ENCODE peak calls at places on chromosomes 1 and 21, in four cellular contexts. R is K562, W is H1, C is HepG2. M is an unnamed sample.

GRCh38 chr1:93905734-93906133 is 3.5 kb downstream of the GCLM start:
- DNase-seq in W (no peak), R (no peak), C (peak; percentile 67), M (no peak)

GRCh38 chr1:54559111-54559548 is 11.1 kb downstream of the ACOT11 start:
- DNase-seq in R (no peak), C (no peak), W (no peak), M (no peak)

GRCh38 chr1:206141996-206142395 is 24.8 kb upstream of the AVPR1B start:
- DNase-seq in W (no peak), R (no peak), C (no peak), M (no peak)

GRCh38 chr1:187013582-187014200 is 184.9 kb downstream of the PLA2G4A start:
- DNase-seq in C (no peak), W (no peak), R (no peak), M (no peak)

GRCh38 chr1:87156124-87156523 is 172.6 kb upstream of the LMO4 start:
- DNase-seq in R (no peak), W (no peak), C (no peak), M (no peak)

GRCh38 chr1:7386226-7387052 is 384.7 kb upstream of the VAMP3 start:
- DNase-seq in W (peak; percentile 26), R (no peak), C (no peak), M (no peak)

GRCh38 chr21:38917045-38917774 is 111.5 kb downstream of the ETS2 start:
- DNase-seq in W (no peak), C (peak; percentile 94), R (no peak), M (no peak)

GRCh38 chr1:101308001-101308659 is 71.3 kb downstream of the S1PR1 start:
- DNase-seq in W (no peak), R (no peak), C (no peak), M (no peak)

GRCh38 chr1:188670837-188671236 is 1806.8 kb downstream of the BRINP3 start:
- DNase-seq in R (no peak), W (no peak), C (peak; percentile 4), M (peak; percentile 66)

GRCh38 chr1:69157046-69157756 is 410.5 kb upstream of the LRRC7 start:
- DNase-seq in W (no peak), C (no peak), R (no peak), M (no peak)

GRCh38 chr1:214400136-214400535 is 119.2 kb downstream of the SMYD2 start:
- DNase-seq in R (no peak), C (no peak), W (peak; percentile 8), M (no peak)
- TF ChIP-seq FOSL1 in R (no peak), C (no peak), W (no peak), M (no peak)

GRCh38 chr1:9278114-9278513 is 14.6 kb upstream of the SPSB1 start:
- DNase-seq in R (no peak), C (no peak), W (no peak), M (no peak)

GRCh38 chr1:9278585-9279153 is 14.0 kb upstream of the SPSB1 start:
- DNase-seq in C (no peak), R (no peak), W (no peak), M (no peak)

GRCh38 chr1:9273177-9273576 is 19.5 kb upstream of the SPSB1 start:
- DNase-seq in C (no peak), W (no peak), R (no peak), M (no peak)

GRCh38 chr1:9275161-9275560 is 17.5 kb upstream of the SPSB1 start:
- DNase-seq in W (no peak), R (no peak), C (no peak), M (no peak)

DNA sequence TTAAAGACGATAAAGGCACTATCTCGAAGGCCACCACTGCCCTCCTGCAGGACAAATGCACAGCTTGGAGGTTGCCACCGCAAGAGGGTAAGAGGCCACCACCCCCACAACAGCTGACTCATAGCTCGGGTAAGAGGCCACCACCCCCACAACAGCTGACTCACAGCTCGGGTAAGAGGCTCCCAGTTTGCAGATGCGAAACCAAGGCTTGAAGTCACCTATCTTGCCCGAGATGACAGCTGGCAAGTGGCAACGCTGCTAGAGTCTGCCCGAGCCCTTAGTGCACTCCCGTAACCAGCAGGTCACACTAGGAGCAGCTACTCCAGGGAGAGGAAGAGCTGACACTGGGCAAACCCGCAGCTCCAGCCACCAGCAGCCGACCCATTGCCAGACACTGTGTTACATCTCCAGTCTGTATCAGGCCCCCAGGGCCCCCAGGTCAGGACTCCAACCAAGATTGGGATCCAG is 17.1 kb upstream of the SPSB1 start:
- DNase-seq in C (peak; percentile 46), R (peak; percentile 73), W (no peak), M (peak; percentile 42)
- TF ChIP-seq FOSL1 in C (no peak), R (peak; percentile 92), W (no peak), M (peak; percentile 79)

DNA sequence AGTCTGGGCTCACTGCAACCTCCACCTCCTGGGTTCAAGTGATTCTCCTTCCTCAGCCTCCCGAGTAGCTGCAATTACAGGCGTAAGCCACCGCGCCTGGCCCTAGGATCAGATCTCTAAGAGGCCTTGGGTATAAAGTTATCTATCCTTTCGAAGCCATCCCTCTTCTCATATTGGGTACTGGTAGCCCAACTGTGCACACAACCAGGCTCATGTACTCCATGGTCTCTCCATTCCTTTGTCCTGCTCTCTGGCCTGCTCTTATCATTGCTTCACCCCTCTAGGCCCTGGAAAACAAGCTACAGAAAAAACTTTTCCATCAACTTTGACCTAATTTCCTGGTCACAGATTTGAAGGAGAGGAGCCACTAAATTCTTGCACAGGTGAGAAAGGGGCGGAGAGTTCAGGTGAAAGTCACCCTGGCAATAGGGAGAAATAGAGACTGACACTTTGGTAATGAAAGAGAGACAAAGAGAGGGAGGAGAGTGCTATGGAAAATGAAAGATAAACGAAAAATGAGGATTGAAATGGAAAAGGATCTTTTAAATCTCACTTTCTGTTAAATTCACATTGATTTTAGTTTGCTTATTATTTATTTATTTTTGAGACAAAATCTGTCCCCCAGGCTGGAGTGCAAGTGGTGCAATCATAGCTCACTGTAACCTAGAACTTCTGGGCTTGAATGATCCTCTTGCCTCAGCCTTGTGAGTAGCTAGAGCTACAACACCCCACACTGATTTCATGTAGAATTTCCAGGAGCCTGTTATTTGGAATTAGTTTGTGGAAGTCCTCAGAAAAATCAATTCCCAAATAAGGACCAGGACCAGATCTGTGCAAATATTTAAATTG is 5.9 kb downstream of the TXNIP start:
- DNase-seq in C (peak; percentile 58), R (no peak), W (no peak), M (no peak)
- TF ChIP-seq FOSL1 in C (no peak), R (no peak), W (no peak), M (no peak)

GRCh38 chr1:172612478-172612877 is 46.4 kb upstream of the FASLG start:
- DNase-seq in C (no peak), R (no peak), W (no peak), M (no peak)

GRCh38 chr1:172616646-172617045 is 42.3 kb upstream of the FASLG start:
- DNase-seq in R (no peak), W (no peak), C (no peak), M (no peak)

GRCh38 chr1:172608098-172608601 is 50.8 kb upstream of the FASLG start:
- DNase-seq in W (no peak), C (no peak), R (no peak), M (no peak)

GRCh38 chr1:172609528-172609927 is 49.4 kb upstream of the FASLG start:
- DNase-seq in W (no peak), R (no peak), C (peak; percentile 6), M (no peak)

GRCh38 chr1:172613294-172613693 is 45.6 kb upstream of the FASLG start:
- DNase-seq in R (no peak), C (peak; percentile 44), W (no peak), M (no peak)
- TF ChIP-seq FOSL1 in R (no peak), C (no peak), W (no peak), M (no peak)

GRCh38 chr1:24905355-24905978 is 24.6 kb downstream of the RUNX3 start:
- DNase-seq in C (no peak), R (no peak), W (peak; percentile 47), M (no peak)

GRCh38 chr1:24903011-24903461 is 27.0 kb downstream of the RUNX3 start:
- DNase-seq in C (no peak), R (no peak), W (peak; percentile 39), M (no peak)

GRCh38 chr1:24904731-24905354 is 25.2 kb downstream of the RUNX3 start:
- DNase-seq in R (no peak), C (no peak), W (peak; percentile 44), M (no peak)

GRCh38 chr1:24903560-24903954 is 26.5 kb downstream of the RUNX3 start:
- DNase-seq in R (no peak), C (no peak), W (peak; percentile 36), M (no peak)

GRCh38 chr1:24903955-24904730 is 25.9 kb downstream of the RUNX3 start:
- DNase-seq in R (no peak), W (peak; percentile 45), C (no peak), M (no peak)
- TF ChIP-seq FOSL1 in R (no peak), W (no peak), C (no peak), M (no peak)

GRCh38 chr21:41751621-41752020 is 15.2 kb downstream of the RIPK4 start:
- DNase-seq in R (no peak), W (no peak), C (no peak), M (no peak)
- TF ChIP-seq FOSL1 in R (no peak), W (no peak), C (no peak), M (no peak)

DNA sequence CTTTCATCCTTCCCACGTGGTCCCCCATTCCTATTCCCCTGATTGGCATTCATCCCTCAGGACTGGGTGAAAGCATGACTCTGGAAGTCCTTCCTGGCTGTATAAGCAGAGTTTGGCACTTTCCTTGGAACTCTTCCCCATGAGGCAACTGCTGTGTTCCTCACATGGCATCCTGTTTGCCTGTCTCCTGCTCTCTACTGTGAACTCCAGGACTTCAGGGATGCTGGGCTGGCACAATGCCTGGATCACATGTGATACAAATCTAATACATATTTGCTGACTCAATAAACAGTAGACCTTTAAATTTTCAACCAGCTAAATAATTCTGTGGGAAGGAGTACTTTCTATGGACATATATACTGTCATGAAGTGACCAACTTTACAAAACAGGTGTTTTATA is 46.8 kb upstream of the EDEM3 start:
- DNase-seq in R (no peak), C (no peak), W (no peak), M (no peak)
- TF ChIP-seq FOSL1 in R (no peak), C (no peak), W (no peak), M (no peak)